ENCODE peak calls at places on chromosomes 6 and 20, in five cellular contexts. B is AG04449, W is A673, M is germinal center, E is heart right ventricle. J is an unnamed sample.

GRCh38 chr20:47773381-47773786 is 11.9 kb downstream of the SULF2 start:
- DNase-seq in B (no peak), W (no peak), M (no peak), E (peak; percentile 58), J (no peak)

GRCh38 chr20:37222086-37222485 is 39.5 kb downstream of the GHRH start:
- DNase-seq in B (no peak), W (no peak), M (no peak), E (no peak), J (no peak)

GRCh38 chr6:4849214-4849613 is 73.0 kb downstream of the CDYL start:
- DNase-seq in B (no peak), W (no peak), M (no peak), E (no peak), J (no peak)

GRCh38 chr6:49668083-49668511 is 31.5 kb upstream of the RHAG start:
- DNase-seq in B (no peak), W (no peak), M (no peak), E (no peak), J (no peak)

GRCh38 chr6:157269261-157269794 is 54.0 kb downstream of the TMEM242 start:
- DNase-seq in B (no peak), W (no peak), M (no peak), E (peak; percentile 89), J (no peak)

GRCh38 chr6:10951675-10952282 is 64.9 kb downstream of the SYCP2L start:
- DNase-seq in B (peak; percentile 40), W (peak; percentile 54), M (peak; percentile 14), E (no peak), J (peak; percentile 45)

GRCh38 chr6:156976144-156977088 is 199.2 kb downstream of the ARID1B start:
- DNase-seq in B (no peak), W (no peak), M (no peak), E (no peak), J (no peak)

GRCh38 chr6:150964765-150965164 is 99.3 kb downstream of the MTHFD1L start:
- DNase-seq in B (no peak), W (no peak), M (no peak), E (no peak), J (no peak)

GRCh38 chr6:33740204-33740608 is 6.5 kb downstream of the IP6K3 start:
- DNase-seq in B (no peak), W (no peak), M (no peak), E (peak; percentile 50), J (no peak)

GRCh38 chr20:1375515-1375914 is 17.3 kb downstream of the FKBP1A start:
- DNase-seq in B (peak; percentile 45), W (no peak), M (no peak), E (no peak), J (no peak)

GRCh38 chr20:8095648-8096572 is 36.2 kb upstream of the PLCB1 start:
- DNase-seq in B (no peak), W (no peak), M (no peak), E (no peak), J (no peak)

GRCh38 chr6:2465336-2465735 is 219.9 kb upstream of the GMDS start:
- DNase-seq in B (no peak), W (no peak), M (no peak), E (no peak), J (no peak)

GRCh38 chr20:44967207-44967807 is 995 bp downstream of the STK4 start:
- DNase-seq in B (no peak), W (no peak), M (peak; percentile 41), E (no peak), J (no peak)

GRCh38 chr6:138590796-138591709 is 91.8 kb upstream of the NHSL1 start:
- DNase-seq in B (no peak), W (peak; percentile 82), M (peak; percentile 57), E (peak; percentile 72), J (peak; percentile 54)

GRCh38 chr6:163288066-163288465 is 126.5 kb upstream of the QKI start:
- DNase-seq in B (no peak), W (no peak), M (no peak), E (no peak), J (no peak)

GRCh38 chr6:32087574-32088486 is 21.3 kb downstream of the TNXB start:
- DNase-seq in B (no peak), W (peak; percentile 85), M (peak; percentile 76), E (peak; percentile 90), J (peak; percentile 90)

GRCh38 chr20:24694727-24695528 is 225.5 kb downstream of the SYNDIG1 start:
- DNase-seq in B (no peak), W (peak; percentile 27), M (no peak), E (no peak), J (no peak)

GRCh38 chr6:155377061-155377460 is 62.8 kb upstream of the TFB1M start:
- DNase-seq in B (peak; percentile 84), W (no peak), M (no peak), E (no peak), J (no peak)

GRCh38 chr20:53030061-53030460 is 57.9 kb downstream of the TSHZ2 start:
- DNase-seq in B (no peak), W (no peak), M (no peak), E (no peak), J (no peak)

GRCh38 chr20:22795897-22796296 is 211.5 kb upstream of the FOXA2 start:
- DNase-seq in B (peak; percentile 96), W (no peak), M (no peak), E (peak; percentile 60), J (no peak)

GRCh38 chr6:71404145-71404966 is 115.7 kb downstream of the OGFRL1 start:
- DNase-seq in B (no peak), W (peak; percentile 37), M (no peak), E (no peak), J (no peak)

GRCh38 chr20:49166534-49167449 is 21.3 kb downstream of the STAU1 start:
- DNase-seq in B (no peak), W (no peak), M (peak; percentile 11), E (no peak), J (peak; percentile 48)

GRCh38 chr20:51775241-51775640 is 7.1 kb upstream of the ATP9A start:
- DNase-seq in B (no peak), W (no peak), M (no peak), E (no peak), J (no peak)

GRCh38 chr20:23049201-23049932 is at the start of gene THBD:
- DNase-seq in B (no peak), W (no peak), M (no peak), E (peak; percentile 88), J (no peak)